ENCODE peak calls at places on chromosomes 16 and 17, in eight cellular contexts. Y is psoas muscle, F is astrocyte of the cerebellum, B is tibial nerve, K is mammary epithelial cell, E is ovary, P is tibial artery, G is osteoblast. V is an unnamed sample.

GRCh38 chr16:11016993-11017392 is 72.6 kb downstream of the CLEC16A start:
- DNase-seq in B (no peak), F (no peak), Y (peak; percentile 84), G (peak; percentile 83), K (peak; percentile 93), E (no peak), P (no peak), V (no peak)

GRCh38 chr16:65991149-65991701 is 375.3 kb upstream of the CDH5 start:
- DNase-seq in B (no peak), F (no peak), P (no peak), K (no peak), G (no peak), E (no peak), Y (no peak), V (no peak)

GRCh38 chr17:72587773-72588511 is 467.1 kb downstream of the SOX9 start:
- DNase-seq in Y (no peak), B (no peak), P (no peak), F (no peak), K (peak; percentile 65), G (peak; percentile 68), E (no peak), V (no peak)

GRCh38 chr17:3576970-3577369 is 19.4 kb upstream of the TRPV3 start:
- DNase-seq in G (no peak), P (no peak), Y (no peak), B (no peak), K (no peak), F (no peak), E (no peak), V (no peak)

GRCh38 chr17:83154311-83155127 is 75.1 kb downstream of the METRNL start:
- DNase-seq in Y (peak; percentile 30), B (peak; percentile 3), P (no peak), F (no peak), E (no peak), K (no peak), G (no peak), V (peak; percentile 62)

GRCh38 chr17:10022416-10022815 is 117.3 kb upstream of the RCVRN start:
- DNase-seq in F (no peak), K (no peak), B (no peak), P (no peak), Y (no peak), E (no peak), G (no peak), V (no peak)

GRCh38 chr16:74298104-74298503 is 1.5 kb downstream of the PSMD7 start:
- DNase-seq in K (peak; percentile 8), G (no peak), Y (no peak), P (no peak), E (no peak), F (no peak), B (no peak), V (no peak)

GRCh38 chr16:47258874-47259461 is 115.2 kb upstream of the NETO2 start:
- DNase-seq in G (peak; percentile 14), K (peak; percentile 3), E (no peak), P (no peak), B (no peak), F (no peak), Y (no peak), V (no peak)

GRCh38 chr17:34146440-34147043 is 108.5 kb upstream of the CCL2 start:
- DNase-seq in Y (no peak), P (no peak), G (no peak), E (no peak), F (no peak), B (no peak), K (no peak), V (no peak)

GRCh38 chr17:49525831-49526741 is 31.0 kb downstream of the NGFR start:
- DNase-seq in Y (peak; percentile 70), B (no peak), K (no peak), F (no peak), G (peak; percentile 44), E (no peak), P (peak; percentile 38), V (peak; percentile 82)

GRCh38 chr17:10513284-10514067 is 4.9 kb downstream of the MYH1 start:
- DNase-seq in G (no peak), F (peak; percentile 6), B (peak; percentile 8), Y (no peak), K (no peak), P (peak; percentile 34), E (no peak), V (no peak)

GRCh38 chr16:4262303-4262835 is 10.5 kb downstream of the TFAP4 start:
- DNase-seq in P (no peak), F (no peak), B (no peak), G (no peak), K (no peak), Y (no peak), E (peak; percentile 49), V (no peak)

GRCh38 chr17:2309338-2310143 is 5.8 kb downstream of the SRR start:
- DNase-seq in F (no peak), Y (no peak), K (no peak), G (peak; percentile 84), P (no peak), E (no peak), B (no peak), V (no peak)

GRCh38 chr16:11597268-11597690 is 10.6 kb upstream of the LITAF start:
- DNase-seq in K (no peak), B (no peak), Y (peak; percentile 20), P (peak; percentile 26), G (no peak), F (no peak), E (no peak), V (no peak)

GRCh38 chr16:70495425-70496182 is 27.8 kb downstream of the COG4 start:
- DNase-seq in G (no peak), P (no peak), K (no peak), B (no peak), F (no peak), E (no peak), Y (no peak), V (no peak)

GRCh38 chr17:35052240-35052608 is 11.3 kb downstream of the RFFL start:
- DNase-seq in B (no peak), Y (no peak), K (peak; percentile 63), E (no peak), G (peak; percentile 52), P (no peak), F (no peak), V (no peak)

GRCh38 chr17:82935944-82936767 is 96.3 kb upstream of the ZNF750 start:
- DNase-seq in E (peak; percentile 12), F (no peak), Y (peak; percentile 5), P (no peak), B (no peak), K (no peak), G (peak; percentile 65), V (peak; percentile 51)

GRCh38 chr16:84563316-84563715 is 54.6 kb downstream of the COTL1 start:
- DNase-seq in E (no peak), K (no peak), G (no peak), P (no peak), B (no peak), F (no peak), Y (peak; percentile 19), V (no peak)
- TF ChIP-seq CTCF in E (no peak), K (no peak), G (no peak), P (no peak), B (no peak), F (no peak), Y (no peak), V (no peak)

DNA sequence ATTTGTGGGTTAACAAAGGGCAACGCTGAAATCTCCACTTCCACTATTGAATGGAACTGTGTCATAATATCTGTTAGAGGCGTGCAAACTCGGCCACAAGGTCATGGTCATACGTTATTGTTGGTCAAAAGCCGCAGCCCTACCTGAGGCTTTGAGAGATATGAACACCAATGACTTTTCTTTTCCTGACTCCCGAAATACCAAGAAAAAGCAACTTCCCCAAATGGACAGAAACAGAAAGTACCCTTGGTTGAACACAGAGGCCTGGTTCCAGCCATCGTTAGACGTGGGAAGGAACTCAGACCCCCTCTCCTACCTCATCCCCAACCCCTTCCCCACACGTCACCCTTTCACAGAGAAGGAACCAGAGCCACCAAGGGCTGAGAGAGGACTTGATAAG is 1.4 kb upstream of the PIK3R5 start:
- DNase-seq in Y (no peak), K (no peak), G (peak; percentile 70), F (no peak), B (no peak), P (no peak), E (no peak), V (no peak)
- TF ChIP-seq CTCF in Y (no peak), K (no peak), G (no peak), F (no peak), B (no peak), P (no peak), E (no peak), V (no peak)

GRCh38 chr16:88611220-88611821 is 27.1 kb upstream of the IL17C start:
- DNase-seq in G (peak; percentile 18), Y (no peak), P (no peak), E (no peak), F (no peak), B (no peak), K (no peak), V (no peak)
- TF ChIP-seq CTCF in G (no peak), Y (no peak), P (no peak), E (no peak), F (no peak), B (no peak), K (no peak), V (no peak)

GRCh38 chr17:78559749-78560368 is 17.3 kb downstream of the DNAH17 start:
- DNase-seq in G (peak; percentile 11), K (no peak), P (no peak), B (no peak), Y (peak; percentile 15), F (no peak), E (no peak), V (no peak)
- TF ChIP-seq CTCF in G (no peak), K (no peak), P (no peak), B (no peak), Y (no peak), F (no peak), E (no peak), V (peak; percentile 7)

GRCh38 chr16:22192261-22193133 is 13.6 kb upstream of the EEF2K start:
- DNase-seq in K (peak; percentile 87), Y (peak; percentile 92), F (peak; percentile 90), E (peak; percentile 84), G (peak; percentile 88), P (peak; percentile 95), B (peak; percentile 91), V (no peak)
- TF ChIP-seq CTCF in K (no peak), Y (no peak), F (no peak), E (no peak), G (no peak), P (no peak), B (no peak), V (no peak)

DNA sequence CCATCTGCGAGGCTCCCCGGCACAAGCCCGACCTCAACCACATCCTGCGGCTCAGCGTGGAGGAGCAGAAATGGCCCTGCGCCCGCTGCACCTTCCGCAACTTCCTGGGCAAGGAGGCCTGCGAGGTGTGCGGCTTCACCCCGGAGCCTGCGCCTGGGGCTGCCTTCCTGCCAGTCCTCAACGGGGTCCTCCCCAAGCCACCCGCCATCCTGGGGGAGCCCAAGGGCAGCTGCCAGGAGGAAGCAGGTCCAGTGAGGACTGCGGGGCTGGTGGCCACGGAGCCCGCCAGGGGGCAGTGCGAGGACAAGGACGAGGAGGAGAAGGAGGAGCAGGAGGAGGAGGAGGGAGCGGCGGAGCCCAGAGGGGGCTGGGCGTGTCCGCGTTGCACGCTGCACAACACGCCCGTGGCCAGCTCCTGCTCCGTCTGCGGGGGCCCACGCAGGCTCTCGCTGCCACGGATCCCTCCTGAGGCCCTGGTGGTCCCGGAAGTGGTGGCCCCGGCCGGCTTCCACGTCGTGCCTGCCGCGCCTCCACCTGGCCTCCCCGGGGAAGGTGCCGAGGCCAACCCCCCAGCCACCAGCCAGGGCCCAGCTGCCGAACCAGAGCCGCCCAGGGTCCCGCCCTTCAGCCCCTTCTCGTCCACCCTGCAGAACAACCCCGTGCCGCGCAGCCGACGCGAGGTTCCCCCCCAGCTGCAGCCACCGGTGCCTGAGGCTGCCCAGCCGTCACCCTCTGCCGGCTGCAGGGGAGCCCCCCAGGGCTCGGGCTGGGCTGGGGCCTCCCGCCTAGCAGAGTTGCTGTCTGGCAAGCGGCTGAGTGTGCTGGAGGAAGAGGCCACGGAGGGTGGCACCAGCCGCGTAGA is 13.1 kb upstream of the PRR35 start:
- DNase-seq in K (peak; percentile 37), P (peak; percentile 45), G (peak; percentile 98), E (peak; percentile 91), Y (peak; percentile 90), F (no peak), B (peak; percentile 55), V (no peak)
- TF ChIP-seq CTCF in K (peak; percentile 72), P (peak; percentile 26), G (peak; percentile 39), E (peak; percentile 80), Y (peak; percentile 49), F (peak; percentile 47), B (peak; percentile 32), V (peak; percentile 72)